ENCODE peak calls at places on chromosomes 5 and 9, in four cellular contexts. N is transverse colon, C is Peyer's patch, V is heart left ventricle. Z is an unnamed sample. For H3K36me3, the result is how much of the 10 kb centered on the place peaks cover.

GRCh38 chr9:81138173-81138572 is 551.2 kb downstream of the TLE1 start:
- DNase-seq in V (no peak), N (no peak), C (no peak), Z (no peak)

GRCh38 chr5:52854949-52855348 is 67.2 kb downstream of the ITGA1 start:
- DNase-seq in N (no peak), V (no peak), C (no peak), Z (no peak)

GRCh38 chr5:40681351-40682311 is 1.9 kb downstream of the PTGER4 start:
- DNase-seq in C (peak), N (peak), V (peak), Z (peak)

GRCh38 chr9:105127863-105128220 is 116.6 kb upstream of the SLC44A1 start:
- DNase-seq in C (peak), V (no peak), N (no peak), Z (no peak)

GRCh38 chr5:134938020-134938419 is 29.7 kb upstream of the CATSPER3 start:
- DNase-seq in C (no peak), N (no peak), V (no peak), Z (no peak)

GRCh38 chr9:112041536-112042243 is 133.4 kb downstream of the SUSD1 start:
- DNase-seq in N (no peak), C (no peak), V (peak), Z (peak)

GRCh38 chr5:142543951-142544753 is 141.7 kb downstream of the FGF1 start:
- DNase-seq in N (no peak), C (no peak), V (no peak), Z (no peak)

GRCh38 chr9:105198763-105199339 is 45.6 kb upstream of the SLC44A1 start:
- DNase-seq in N (no peak), C (no peak), V (no peak), Z (no peak)

GRCh38 chr5:72015103-72015548 is 92.1 kb upstream of the MAP1B start:
- DNase-seq in V (peak), N (no peak), C (no peak), Z (peak)

GRCh38 chr9:8484563-8484962 is 685.0 kb upstream of the DMAC1 start:
- DNase-seq in V (no peak), C (no peak), N (no peak), Z (no peak)

GRCh38 chr5:177447611-177448243 is 1.1 kb downstream of the PRR7 start:
- DNase-seq in V (peak), N (no peak), C (peak), Z (peak)

GRCh38 chr5:150778517-150779396 is at the start of gene SMIM3:
- DNase-seq in V (peak), C (peak), N (peak), Z (peak)

GRCh38 chr5:126967808-126968466 is 62.4 kb downstream of the MARCHF3 start:
- DNase-seq in V (no peak), C (no peak), N (no peak), Z (no peak)

DNA sequence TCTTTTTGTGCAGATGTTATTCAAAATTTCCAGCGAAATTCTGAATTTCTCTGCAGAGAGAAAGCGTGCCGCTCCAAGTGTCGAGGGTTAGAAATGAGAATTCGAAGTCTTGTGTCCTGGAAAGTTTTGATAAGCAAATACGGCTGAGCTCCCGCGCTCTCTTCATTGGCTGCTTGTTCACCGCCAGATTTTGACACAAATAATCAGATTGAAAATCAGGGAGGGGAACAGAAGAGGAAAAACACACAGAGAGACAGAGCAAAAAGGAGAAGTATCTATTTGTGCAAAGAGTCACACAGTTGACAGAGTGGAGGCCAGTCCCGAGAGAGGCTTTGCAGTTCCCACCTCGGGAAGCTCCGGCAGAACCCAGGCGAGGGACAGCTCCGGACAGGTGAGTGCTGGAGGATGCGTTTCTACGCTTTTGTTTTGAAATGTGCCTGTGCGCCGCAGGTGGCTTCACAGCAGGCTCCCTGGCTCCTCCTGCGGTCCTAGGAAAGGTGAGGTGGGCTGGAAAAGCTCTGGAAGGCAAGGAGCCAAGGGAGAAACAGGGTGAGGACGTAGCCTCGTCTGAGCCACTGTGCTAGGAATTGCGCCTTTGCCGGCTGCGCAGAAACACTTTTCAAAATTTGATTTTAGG is at the start of gene GFI1B:
- DNase-seq in C (no peak), V (no peak), N (no peak), Z (no peak)
- H3K4me3 ChIP-seq in C (no peak), V (no peak), N (no peak), Z (no peak)

GRCh38 chr5:90853759-90854515 is 295.3 kb downstream of the ADGRV1 start:
- DNase-seq in N (no peak), V (no peak), C (no peak), Z (no peak)

GRCh38 chr5:90844931-90845330 is 286.3 kb downstream of the ADGRV1 start:
- DNase-seq in C (no peak), N (no peak), V (no peak), Z (peak)

GRCh38 chr5:90855296-90855990 is 296.8 kb downstream of the ADGRV1 start:
- DNase-seq in N (no peak), C (no peak), V (no peak), Z (no peak)

DNA sequence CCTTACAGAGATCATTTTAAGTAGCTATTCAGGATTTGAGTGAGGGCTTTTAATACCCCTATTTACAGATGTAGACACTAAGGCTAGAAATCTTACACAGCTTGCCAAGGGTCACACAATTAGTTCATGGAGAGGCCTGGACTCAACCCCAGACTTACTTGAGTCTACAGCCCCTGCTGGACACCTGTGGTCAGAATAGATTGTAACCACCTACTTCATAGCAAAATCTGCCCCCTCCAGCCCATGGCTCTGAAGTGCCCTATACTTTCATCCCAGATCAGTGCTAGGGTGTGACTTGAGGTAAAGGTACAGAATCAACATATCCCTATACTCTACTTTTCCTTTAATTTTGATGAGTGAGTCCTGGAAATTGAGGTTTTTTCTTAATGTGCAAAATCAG is 291.3 kb downstream of the ADGRV1 start:
- DNase-seq in C (no peak), V (no peak), N (no peak), Z (no peak)
- TF ChIP-seq CTCF in C (no peak), V (no peak), N (no peak), Z (no peak)

DNA sequence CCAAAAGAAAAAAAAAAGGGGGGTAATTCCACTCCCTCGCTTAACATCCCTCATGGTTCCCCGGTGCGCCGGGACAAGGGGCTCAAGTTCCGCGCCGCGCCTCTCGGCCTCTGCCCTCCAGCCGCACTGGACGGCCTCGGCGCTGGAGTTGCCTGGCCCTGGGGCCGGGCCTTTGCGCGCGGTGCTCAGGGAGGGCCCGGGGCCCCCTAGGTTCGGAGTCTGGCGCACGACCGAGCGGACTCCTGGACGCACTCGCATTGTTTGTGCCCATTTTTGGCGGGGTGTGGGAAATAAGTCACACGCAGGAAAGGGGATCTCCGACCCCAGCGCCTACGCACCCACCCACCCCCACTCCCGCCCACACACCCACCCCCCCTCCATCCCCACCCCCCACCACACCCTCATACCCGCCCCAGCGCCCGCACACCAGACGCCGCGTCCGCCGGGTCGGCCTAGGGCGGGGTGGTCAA is 381 bp downstream of the MED22 start:
- DNase-seq in N (peak), V (peak), C (no peak), Z (peak)
- H3K36me3 ChIP-seq in N (under half), V (half or more), C (half or more), Z (under half)

DNA sequence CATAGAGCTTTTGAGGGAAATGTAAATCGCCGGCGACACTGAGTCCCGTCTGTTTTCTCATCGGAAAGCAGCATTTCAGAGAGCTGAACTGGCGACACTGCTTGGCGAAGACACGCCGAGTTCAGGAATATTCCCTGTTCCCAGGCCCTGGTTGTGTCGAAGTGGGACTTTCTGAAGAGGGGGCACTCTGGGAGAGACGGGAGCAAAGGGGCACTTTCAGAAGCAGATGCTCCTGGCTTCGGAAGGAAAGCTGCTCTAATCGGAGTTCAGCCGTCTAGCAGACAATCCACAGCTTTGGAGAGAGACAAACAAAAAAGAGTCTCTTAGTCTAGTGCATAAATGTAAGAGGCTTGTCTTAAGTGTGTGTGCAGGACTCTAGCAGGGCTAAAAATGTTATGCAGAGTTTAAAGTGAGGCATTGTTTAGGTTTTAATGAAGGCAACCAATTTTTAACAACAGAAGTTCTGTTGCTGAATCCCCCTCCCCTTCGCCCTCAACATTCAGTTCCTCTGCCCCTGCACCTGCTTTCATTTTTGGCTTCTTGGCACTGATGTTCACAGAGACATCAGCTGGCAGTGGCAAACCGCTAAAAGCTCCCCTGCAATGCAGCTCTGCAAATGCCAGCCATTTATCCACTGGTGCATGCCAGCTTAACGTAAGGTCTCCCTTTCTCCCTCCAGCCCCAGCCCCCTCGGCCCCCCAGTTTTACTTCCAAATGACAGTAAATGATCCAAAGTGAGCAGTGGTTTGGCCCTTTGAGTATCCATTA is 289.5 kb upstream of the MPDZ start:
- DNase-seq in C (no peak), V (peak), N (no peak), Z (no peak)
- H3K4me3 ChIP-seq in C (peak), V (peak), N (peak), Z (no peak)

DNA sequence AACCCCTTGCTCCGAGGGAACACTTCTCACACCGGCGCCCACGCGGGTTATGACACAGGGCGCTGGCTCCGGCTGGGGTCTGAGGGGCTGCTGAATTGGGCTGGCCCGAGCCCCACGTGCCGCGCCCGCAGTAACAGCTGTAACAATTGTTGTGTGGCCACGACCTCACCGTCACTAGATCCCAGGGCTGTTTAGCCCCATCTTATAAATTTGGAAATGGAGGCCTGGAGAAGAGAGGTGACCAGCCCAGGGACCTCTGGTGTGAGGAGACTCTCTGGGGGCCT is 2.0 kb downstream of the EGFL7 start:
- DNase-seq in C (no peak), V (no peak), N (no peak), Z (no peak)
- TF ChIP-seq CTCF in C (no peak), V (no peak), N (no peak), Z (no peak)

GRCh38 chr9:34252670-34253459 is 74.0 kb downstream of the UBAP1 start:
- DNase-seq in C (no peak), N (no peak), V (peak), Z (peak)

GRCh38 chr9:34252016-34252415 is 73.2 kb downstream of the UBAP1 start:
- DNase-seq in N (no peak), V (no peak), C (no peak), Z (no peak)

GRCh38 chr9:34250721-34251120 is 71.9 kb downstream of the UBAP1 start:
- DNase-seq in N (no peak), V (no peak), C (no peak), Z (no peak)

GRCh38 chr9:34246453-34246852 is 67.6 kb downstream of the UBAP1 start:
- DNase-seq in N (no peak), C (no peak), V (no peak), Z (no peak)

GRCh38 chr9:34249274-34249673 is 70.4 kb downstream of the UBAP1 start:
- DNase-seq in C (no peak), N (no peak), V (no peak), Z (no peak)
- H3K36me3 ChIP-seq in C (under half), N (under half), V (half or more), Z (under half)